ENCODE peak calls at places on chromosomes 2 and 18, in four cellular contexts. G, I, V and O are unnamed samples.

GRCh38 chr18:54684786-54685185 is 93.7 kb downstream of the DYNAP start:
- DNase-seq in G (peak; percentile 10), I (peak; percentile 8), V (no peak), O (no peak)

GRCh38 chr2:148642112-148642744 is 2.3 kb upstream of the EPC2 start:
- DNase-seq in G (no peak), I (no peak), V (no peak), O (peak; percentile 54)

GRCh38 chr2:196000551-196000950 is 68.1 kb downstream of the DNAH7 start:
- DNase-seq in G (no peak), I (no peak), V (no peak), O (no peak)

GRCh38 chr2:219215871-219216536 is 2.8 kb downstream of the ABCB6 start:
- DNase-seq in G (no peak), I (no peak), V (no peak), O (no peak)

GRCh38 chr2:186348200-186348599 is 137.9 kb upstream of the ZC3H15 start:
- DNase-seq in G (no peak), I (no peak), V (no peak), O (no peak)

GRCh38 chr2:231928901-231929725 is 2.9 kb upstream of the NPPC start:
- DNase-seq in G (no peak), I (no peak), V (no peak), O (no peak)

GRCh38 chr2:23659773-23660172 is 267.1 kb downstream of the ATAD2B start:
- DNase-seq in G (no peak), I (no peak), V (no peak), O (no peak)

GRCh38 chr18:6069539-6069938 is 174.2 kb upstream of the TMEM200C start:
- DNase-seq in G (no peak), I (no peak), V (no peak), O (no peak)

GRCh38 chr2:26534098-26534864 is 56.4 kb upstream of the OTOF start:
- DNase-seq in G (no peak), I (no peak), V (no peak), O (no peak)

GRCh38 chr2:124027182-124027581 is 2.1 kb downstream of the CNTNAP5 start:
- DNase-seq in G (peak; percentile 54), I (peak; percentile 68), V (peak; percentile 9), O (peak; percentile 64)

GRCh38 chr2:48719480-48720177 is 35.9 kb downstream of the LHCGR start:
- DNase-seq in G (no peak), I (no peak), V (no peak), O (no peak)

GRCh38 chr2:18614042-18614441 is 24.7 kb upstream of the NT5C1B start:
- DNase-seq in G (no peak), I (no peak), V (no peak), O (no peak)

GRCh38 chr2:31429040-31429439 is 14.5 kb upstream of the XDH start:
- DNase-seq in G (no peak), I (no peak), V (no peak), O (no peak)

GRCh38 chr18:67509711-67510110 is 6.8 kb downstream of the DSEL start:
- DNase-seq in G (no peak), I (peak; percentile 65), V (no peak), O (no peak)

GRCh38 chr18:21486905-21487437 is 113.5 kb downstream of the ESCO1 start:
- DNase-seq in G (no peak), I (no peak), V (no peak), O (no peak)
- TF ChIP-seq NFIC in G (no peak), I (no peak), V (no peak), O (no peak)

DNA sequence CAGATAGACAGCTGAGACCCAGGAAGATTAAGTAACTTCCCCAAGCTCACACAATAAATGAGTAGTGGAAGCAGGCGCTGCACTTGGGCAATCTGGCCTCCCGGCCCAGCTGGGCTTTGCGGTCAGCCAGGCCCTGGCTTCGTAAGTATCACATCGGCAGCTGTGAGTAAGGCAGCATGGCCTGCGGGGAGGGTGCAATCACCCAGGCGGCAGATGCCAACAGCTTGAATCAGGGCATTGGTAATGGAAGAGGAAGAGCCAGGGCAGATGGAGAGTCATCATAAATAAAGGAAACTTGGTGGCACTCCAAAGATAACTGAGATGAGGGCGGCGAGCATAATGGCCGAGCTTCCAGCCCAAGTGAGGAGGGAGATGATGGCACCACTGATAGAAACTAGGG is 217.9 kb upstream of the PID1 start:
- DNase-seq in G (no peak), I (peak; percentile 46), V (no peak), O (no peak)
- TF ChIP-seq NFIC in G (no peak), I (peak; percentile 91), V (no peak), O (no peak)

DNA sequence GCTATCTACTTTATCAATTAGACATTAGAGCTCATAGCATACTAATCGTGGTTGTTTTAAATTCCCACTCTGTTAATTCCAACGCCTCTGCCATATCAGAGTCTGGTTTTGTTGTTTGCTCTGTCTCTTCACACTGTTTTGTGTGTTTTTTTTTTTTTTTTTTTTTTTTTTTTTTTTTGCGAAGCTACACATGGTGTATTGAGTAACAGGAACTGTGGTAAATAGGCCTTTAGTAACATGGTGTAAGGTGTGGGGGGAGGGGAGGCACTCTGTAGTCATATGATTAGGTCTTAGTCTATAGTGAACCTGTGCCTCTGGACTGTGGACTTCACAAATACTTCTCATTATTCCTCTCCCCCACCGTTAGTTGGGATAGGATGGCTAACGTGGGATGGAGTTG is 370.7 kb upstream of the RAB12 start:
- DNase-seq in G (no peak), I (no peak), V (no peak), O (peak; percentile 90)
- TF ChIP-seq NFIC in G (no peak), I (no peak), V (no peak), O (peak; percentile 52)

DNA sequence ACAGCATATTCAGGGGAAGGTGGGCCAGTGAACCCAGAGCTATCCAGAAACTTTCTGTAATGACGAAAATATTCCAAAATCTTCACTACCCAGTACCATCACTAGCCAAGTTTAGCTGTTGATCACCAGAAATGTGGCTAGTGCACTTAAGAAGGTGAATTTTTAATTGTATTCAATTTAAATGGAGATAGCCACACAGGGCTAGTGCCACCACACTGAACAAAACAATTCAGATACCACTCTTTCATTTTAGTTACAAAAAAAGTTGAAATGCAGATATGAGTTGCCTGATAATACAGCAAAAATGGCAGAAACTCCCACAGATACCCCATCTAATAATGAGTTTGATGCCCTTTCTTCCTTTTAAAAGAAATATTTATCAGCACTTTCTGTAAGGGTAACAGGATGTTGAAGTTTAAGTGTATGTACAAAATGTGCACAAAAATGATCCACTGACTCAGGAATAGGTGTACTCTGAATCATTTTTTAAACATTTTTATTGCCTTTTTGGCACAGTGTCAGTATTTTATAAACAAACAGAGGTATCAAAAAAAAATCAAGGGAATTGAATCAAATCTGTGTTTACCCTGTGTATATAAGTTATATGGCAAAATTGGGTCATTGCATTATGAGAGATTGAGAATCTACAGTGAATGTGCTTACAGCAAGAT is 513.7 kb upstream of the NETO1 start:
- DNase-seq in G (no peak), I (no peak), V (no peak), O (no peak)
- TF ChIP-seq NFIC in G (no peak), I (no peak), V (no peak), O (no peak)

GRCh38 chr2:215664847-215665525 is 229.1 kb upstream of the FN1 start:
- DNase-seq in G (no peak), I (no peak), V (peak; percentile 63), O (peak; percentile 41)
- TF ChIP-seq NFIC in G (no peak), I (peak; percentile 49), V (no peak), O (no peak)

GRCh38 chr2:43051316-43051715 is 175.1 kb downstream of the ZFP36L2 start:
- DNase-seq in G (no peak), I (no peak), V (no peak), O (no peak)
- TF ChIP-seq NFIC in G (no peak), I (peak; percentile 63), V (no peak), O (no peak)

GRCh38 chr18:446941-447560 is 53.5 kb downstream of the COLEC12 start:
- DNase-seq in G (no peak), I (no peak), V (no peak), O (no peak)
- TF ChIP-seq NFIC in G (no peak), I (no peak), V (no peak), O (no peak)